ENCODE peak calls at places on chromosomes 11 and 22, in eight cellular contexts. S, K, N, B, L, H, Z and A are unnamed samples.

GRCh38 chr11:134069996-134070845 is 1.3 kb downstream of the JAM3 start:
- DNase-seq in N (no peak), B (no peak), K (no peak), L (no peak), S (no peak), Z (no peak), H (no peak), A (no peak)

GRCh38 chr11:121550247-121551132 is 97.7 kb upstream of the SORL1-AS1 start:
- DNase-seq in K (no peak), H (no peak), Z (no peak), N (peak), B (no peak), L (no peak), S (no peak), A (no peak)

GRCh38 chr11:19980957-19981669 is 179.2 kb downstream of the DBX1 start:
- DNase-seq in K (no peak), H (no peak), N (no peak), Z (peak), B (no peak), L (no peak), S (no peak), A (no peak)

GRCh38 chr22:46678003-46678657 is 57.9 kb downstream of the GRAMD4 start:
- DNase-seq in Z (no peak), H (no peak), N (no peak), L (peak), K (no peak), S (no peak), B (no peak), A (no peak)

GRCh38 chr22:38309614-38310517 is 7.4 kb downstream of the CSNK1E start:
- DNase-seq in S (no peak), L (no peak), N (no peak), K (no peak), H (no peak), Z (no peak), B (no peak), A (no peak)

GRCh38 chr11:116190206-116190605 is 582.6 kb downstream of the BUD13 start:
- DNase-seq in Z (no peak), L (no peak), B (no peak), S (no peak), K (no peak), N (no peak), H (no peak), A (no peak)

GRCh38 chr22:35458547-35459422 is 58.8 kb downstream of the MCM5 start:
- DNase-seq in S (no peak), N (no peak), Z (no peak), B (no peak), L (peak), H (no peak), K (no peak), A (no peak)

GRCh38 chr11:19817265-19817851 is 104.7 kb downstream of the NAV2 start:
- DNase-seq in N (no peak), L (peak), B (no peak), S (no peak), Z (no peak), K (no peak), H (no peak), A (no peak)

GRCh38 chr11:46363031-46363407 is 15.8 kb downstream of the DGKZ start:
- DNase-seq in N (peak), S (peak), L (no peak), K (no peak), H (no peak), B (no peak), Z (peak), A (peak)

GRCh38 chr22:23388492-23389009 is 191.5 kb downstream of the IGLL1 start:
- DNase-seq in B (no peak), K (no peak), N (no peak), S (no peak), H (no peak), L (peak), Z (no peak), A (no peak)

GRCh38 chr11:46686886-46687810 is 13.3 kb downstream of the ARHGAP1 start:
- DNase-seq in Z (peak), H (no peak), N (no peak), K (no peak), L (no peak), S (no peak), B (no peak), A (no peak)

GRCh38 chr22:45263790-45264269 is 20.9 kb upstream of the UPK3A start:
- DNase-seq in Z (peak), B (no peak), S (no peak), H (no peak), N (no peak), L (peak), K (no peak), A (peak)

GRCh38 chr11:102553835-102554282 is 23.3 kb upstream of the MMP7 start:
- DNase-seq in H (no peak), S (no peak), K (no peak), N (no peak), B (no peak), Z (no peak), L (no peak), A (no peak)

GRCh38 chr22:17435375-17435774 is 66.1 kb downstream of the CECR2 start:
- DNase-seq in H (no peak), Z (no peak), S (no peak), K (no peak), N (no peak), B (no peak), L (no peak), A (no peak)

GRCh38 chr11:56961609-56962008 is 27.1 kb upstream of the OR5AK2 start:
- DNase-seq in S (no peak), H (no peak), K (no peak), L (no peak), B (no peak), Z (no peak), N (no peak), A (no peak)

GRCh38 chr11:57390535-57390934 is at the start of gene PRG2:
- DNase-seq in K (no peak), H (no peak), L (no peak), Z (no peak), S (no peak), N (no peak), B (no peak), A (no peak)

GRCh38 chr11:61072316-61073109 is 29.8 kb upstream of the CD5 start:
- DNase-seq in N (no peak), K (no peak), H (no peak), B (no peak), S (no peak), L (no peak), Z (no peak), A (no peak)

GRCh38 chr11:20406484-20406883 is 19.0 kb downstream of the PRMT3 start:
- DNase-seq in K (no peak), H (no peak), Z (no peak), B (no peak), S (no peak), N (no peak), L (no peak), A (no peak)